ENCODE peak calls at places on chromosomes 2 and 18, in eight cellular contexts. X, F, V, J, H, A, P and N are unnamed samples.

GRCh38 chr2:161208527-161209139 is 48.4 kb downstream of the TANK start:
- DNase-seq in X (peak; percentile 71), F (no peak), V (no peak), J (peak; percentile 38), H (no peak), A (peak; percentile 71), P (no peak), N (no peak)

GRCh38 chr2:60351802-60352201 is 201.7 kb downstream of the BCL11A start:
- DNase-seq in X (no peak), F (no peak), V (no peak), J (no peak), H (no peak), A (no peak), P (no peak), N (no peak)

GRCh38 chr2:205699554-205700289 is 17.4 kb downstream of the NRP2 start:
- DNase-seq in X (no peak), F (no peak), V (no peak), J (no peak), H (no peak), A (no peak), P (no peak), N (no peak)

GRCh38 chr2:53235836-53236582 is 531.6 kb upstream of the CHAC2 start:
- DNase-seq in X (no peak), F (no peak), V (no peak), J (no peak), H (no peak), A (peak; percentile 40), P (no peak), N (no peak)

GRCh38 chr2:2919574-2920365 is 457.8 kb downstream of the EIPR1 start:
- DNase-seq in X (no peak), F (no peak), V (no peak), J (no peak), H (no peak), A (no peak), P (no peak), N (no peak)

GRCh38 chr2:143720093-143720664 is 591.0 kb downstream of the ARHGAP15 start:
- DNase-seq in X (no peak), F (no peak), V (no peak), J (no peak), H (peak; percentile 28), A (no peak), P (no peak), N (no peak)

GRCh38 chr2:226320073-226320948 is 479.3 kb downstream of the IRS1 start:
- DNase-seq in X (no peak), F (no peak), V (no peak), J (no peak), H (no peak), A (no peak), P (no peak), N (no peak)

GRCh38 chr2:100142393-100142792 is at the start of gene AFF3:
- DNase-seq in X (no peak), F (no peak), V (no peak), J (no peak), H (no peak), A (no peak), P (peak; percentile 77), N (peak; percentile 90)

GRCh38 chr2:67346718-67347407 is 50.3 kb upstream of the ETAA1 start:
- DNase-seq in X (peak; percentile 17), F (no peak), V (no peak), J (no peak), H (no peak), A (peak; percentile 20), P (no peak), N (no peak)

GRCh38 chr2:34096552-34097171 is 497.6 kb upstream of the FAM98A start:
- DNase-seq in X (peak; percentile 50), F (peak; percentile 80), V (peak; percentile 49), J (peak; percentile 20), H (no peak), A (peak; percentile 25), P (peak; percentile 42), N (peak; percentile 64)

GRCh38 chr2:107334311-107334710 is 448.3 kb upstream of the ST6GAL2 start:
- DNase-seq in X (peak; percentile 29), F (no peak), V (no peak), J (no peak), H (no peak), A (peak; percentile 12), P (no peak), N (no peak)

GRCh38 chr2:101200714-101201113 is 49.5 kb upstream of the TBC1D8 start:
- DNase-seq in X (peak; percentile 21), F (no peak), V (no peak), J (no peak), H (no peak), A (peak; percentile 60), P (no peak), N (no peak)

GRCh38 chr18:9506046-9506792 is 30.9 kb downstream of the RALBP1 start:
- DNase-seq in X (no peak), F (no peak), V (no peak), J (no peak), H (no peak), A (peak; percentile 39), P (no peak), N (peak; percentile 74)

GRCh38 chr2:195574305-195574704 is 82.7 kb upstream of the SLC39A10 start:
- DNase-seq in X (no peak), F (no peak), V (no peak), J (no peak), H (no peak), A (no peak), P (no peak), N (no peak)

GRCh38 chr2:161522796-161523195 is 101.4 kb upstream of the SLC4A10 start:
- DNase-seq in X (no peak), F (no peak), V (no peak), J (no peak), H (no peak), A (no peak), P (no peak), N (no peak)

GRCh38 chr2:10006248-10007147 is 36.9 kb upstream of the KLF11 start:
- DNase-seq in X (no peak), F (no peak), V (peak; percentile 75), J (no peak), H (peak; percentile 45), A (no peak), P (no peak), N (no peak)

GRCh38 chr2:54979645-54980044 is 70.6 kb downstream of the RTN4 start:
- DNase-seq in X (peak; percentile 49), F (no peak), V (no peak), J (no peak), H (no peak), A (no peak), P (no peak), N (no peak)

GRCh38 chr2:63780483-63781155 is 61.1 kb upstream of the UGP2 start:
- DNase-seq in X (peak; percentile 68), F (no peak), V (no peak), J (no peak), H (no peak), A (peak; percentile 23), P (no peak), N (no peak)

GRCh38 chr2:239803764-239804111 is 221.4 kb downstream of the NDUFA10 start:
- DNase-seq in X (no peak), F (no peak), V (no peak), J (no peak), H (no peak), A (no peak), P (no peak), N (no peak)

GRCh38 chr2:165238295-165238694 is 919 bp upstream of the SCN2A start:
- DNase-seq in X (peak; percentile 24), F (no peak), V (no peak), J (no peak), H (no peak), A (peak; percentile 11), P (peak; percentile 32), N (peak; percentile 30)